ENCODE peak calls at places on chromosome 6, in nine cellular contexts. One of them, this sample, is unnamed.

GRCh38 chr6:147538821-147539220 is 30.3 kb downstream of the SAMD5 start:
- DNase-seq in lower lobe of right lung: no peak
- DNase-seq in hepatocyte: no peak
- DNase-seq in uterus: no peak
- DNase-seq in mammary epithelial cell: no peak
- DNase-seq in esophagus squamous epithelium: no peak
- DNase-seq in pancreas: no peak
- DNase-seq in psoas muscle: no peak
- DNase-seq in IMR-90: no peak
- DNase-seq in this sample: no peak

GRCh38 chr6:150099953-150100352 is 31.0 kb upstream of the ULBP3 start:
- DNase-seq in lower lobe of right lung: no peak
- DNase-seq in hepatocyte: no peak
- DNase-seq in uterus: no peak
- DNase-seq in mammary epithelial cell: no peak
- DNase-seq in esophagus squamous epithelium: no peak
- DNase-seq in pancreas: no peak
- DNase-seq in psoas muscle: no peak
- DNase-seq in IMR-90: no peak
- DNase-seq in this sample: no peak

GRCh38 chr6:35343092-35343834 is 905 bp downstream of the PPARD start:
- DNase-seq in lower lobe of right lung: peak
- DNase-seq in hepatocyte: no peak
- DNase-seq in uterus: peak
- DNase-seq in mammary epithelial cell: peak
- DNase-seq in esophagus squamous epithelium: no peak
- DNase-seq in pancreas: peak
- DNase-seq in psoas muscle: peak
- DNase-seq in IMR-90: peak
- DNase-seq in this sample: peak

GRCh38 chr6:9428416-9429172 is 986.3 kb downstream of the TFAP2A start:
- DNase-seq in lower lobe of right lung: no peak
- DNase-seq in hepatocyte: no peak
- DNase-seq in uterus: no peak
- DNase-seq in mammary epithelial cell: peak
- DNase-seq in esophagus squamous epithelium: no peak
- DNase-seq in pancreas: no peak
- DNase-seq in psoas muscle: no peak
- DNase-seq in IMR-90: peak
- DNase-seq in this sample: no peak

GRCh38 chr6:68054776-68055175 is 580.3 kb upstream of the ADGRB3 start:
- DNase-seq in lower lobe of right lung: no peak
- DNase-seq in hepatocyte: no peak
- DNase-seq in uterus: no peak
- DNase-seq in mammary epithelial cell: no peak
- DNase-seq in esophagus squamous epithelium: no peak
- DNase-seq in pancreas: no peak
- DNase-seq in psoas muscle: no peak
- DNase-seq in IMR-90: no peak
- DNase-seq in this sample: no peak

GRCh38 chr6:121849477-121849876 is 414.0 kb downstream of the GJA1 start:
- DNase-seq in lower lobe of right lung: no peak
- DNase-seq in hepatocyte: peak
- DNase-seq in uterus: peak
- DNase-seq in mammary epithelial cell: peak
- DNase-seq in esophagus squamous epithelium: no peak
- DNase-seq in pancreas: peak
- DNase-seq in psoas muscle: no peak
- DNase-seq in IMR-90: peak
- DNase-seq in this sample: peak

GRCh38 chr6:56541736-56542366 is 100.8 kb downstream of the DST start:
- DNase-seq in lower lobe of right lung: no peak
- DNase-seq in hepatocyte: no peak
- DNase-seq in uterus: no peak
- DNase-seq in mammary epithelial cell: no peak
- DNase-seq in esophagus squamous epithelium: no peak
- DNase-seq in pancreas: no peak
- DNase-seq in psoas muscle: no peak
- DNase-seq in IMR-90: no peak
- DNase-seq in this sample: no peak

GRCh38 chr6:83879746-83880145 is 20.3 kb downstream of the CYB5R4 start:
- DNase-seq in lower lobe of right lung: no peak
- DNase-seq in hepatocyte: no peak
- DNase-seq in uterus: no peak
- DNase-seq in mammary epithelial cell: no peak
- DNase-seq in esophagus squamous epithelium: no peak
- DNase-seq in pancreas: no peak
- DNase-seq in psoas muscle: no peak
- DNase-seq in IMR-90: no peak
- DNase-seq in this sample: no peak

GRCh38 chr6:168992696-168993185 is 260.9 kb downstream of the THBS2 start:
- DNase-seq in lower lobe of right lung: no peak
- DNase-seq in hepatocyte: no peak
- DNase-seq in uterus: no peak
- DNase-seq in mammary epithelial cell: no peak
- DNase-seq in esophagus squamous epithelium: no peak
- DNase-seq in pancreas: no peak
- DNase-seq in psoas muscle: no peak
- DNase-seq in IMR-90: no peak
- DNase-seq in this sample: no peak

GRCh38 chr6:165821754-165822153 is 158.7 kb upstream of the PDE10A start:
- DNase-seq in lower lobe of right lung: no peak
- DNase-seq in hepatocyte: no peak
- DNase-seq in uterus: no peak
- DNase-seq in mammary epithelial cell: no peak
- DNase-seq in esophagus squamous epithelium: no peak
- DNase-seq in pancreas: no peak
- DNase-seq in psoas muscle: no peak
- DNase-seq in IMR-90: peak
- DNase-seq in this sample: no peak

GRCh38 chr6:34241351-34242215 is 4.9 kb downstream of the HMGA1 start:
- DNase-seq in lower lobe of right lung: peak
- DNase-seq in hepatocyte: no peak
- DNase-seq in uterus: no peak
- DNase-seq in mammary epithelial cell: no peak
- DNase-seq in esophagus squamous epithelium: no peak
- DNase-seq in pancreas: no peak
- DNase-seq in psoas muscle: no peak
- DNase-seq in IMR-90: no peak
- DNase-seq in this sample: no peak

GRCh38 chr6:73854998-73855718 is 159.2 kb downstream of the CD109 start:
- DNase-seq in lower lobe of right lung: no peak
- DNase-seq in hepatocyte: peak
- DNase-seq in uterus: peak
- DNase-seq in mammary epithelial cell: peak
- DNase-seq in esophagus squamous epithelium: no peak
- DNase-seq in pancreas: no peak
- DNase-seq in psoas muscle: no peak
- DNase-seq in IMR-90: peak
- DNase-seq in this sample: no peak

GRCh38 chr6:156597130-156597529 is 180.0 kb upstream of the ARID1B start:
- DNase-seq in lower lobe of right lung: no peak
- DNase-seq in hepatocyte: no peak
- DNase-seq in uterus: no peak
- DNase-seq in mammary epithelial cell: no peak
- DNase-seq in esophagus squamous epithelium: no peak
- DNase-seq in pancreas: no peak
- DNase-seq in psoas muscle: no peak
- DNase-seq in IMR-90: no peak
- DNase-seq in this sample: no peak

DNA sequence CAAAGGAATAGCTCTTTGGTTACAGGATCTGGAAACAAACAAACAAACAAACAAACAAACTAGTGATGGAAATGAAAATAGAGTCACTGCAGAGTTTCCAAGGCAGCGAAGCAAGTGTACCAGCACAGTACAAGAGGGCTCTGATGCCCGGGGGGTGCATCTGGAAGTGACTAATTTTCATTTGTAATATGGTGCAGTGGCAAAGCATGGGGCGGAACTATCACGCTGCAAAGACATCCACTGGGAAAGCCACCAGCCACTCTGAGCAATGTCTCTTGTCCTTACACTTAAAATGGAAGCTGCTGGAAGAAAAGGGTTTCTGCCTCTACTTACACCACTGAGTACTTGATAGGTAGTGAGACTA is 44.4 kb upstream of the NEDD9 start:
- DNase-seq in lower lobe of right lung: no peak
- DNase-seq in hepatocyte: no peak
- DNase-seq in uterus: no peak
- DNase-seq in mammary epithelial cell: no peak
- DNase-seq in esophagus squamous epithelium: no peak
- DNase-seq in pancreas: no peak
- DNase-seq in psoas muscle: no peak
- DNase-seq in IMR-90: no peak
- DNase-seq in this sample: no peak
- H3K27ac ChIP-seq in lower lobe of right lung: peak
- H3K27ac ChIP-seq in hepatocyte: peak
- H3K27ac ChIP-seq in uterus: peak
- H3K27ac ChIP-seq in mammary epithelial cell: no peak
- H3K27ac ChIP-seq in esophagus squamous epithelium: no peak
- H3K27ac ChIP-seq in pancreas: no peak
- H3K27ac ChIP-seq in psoas muscle: no peak
- H3K27ac ChIP-seq in IMR-90: peak
- H3K27ac ChIP-seq in this sample: no peak

GRCh38 chr6:11388983-11389944 is 148.3 kb upstream of the TMEM170B start:
- DNase-seq in lower lobe of right lung: no peak
- DNase-seq in hepatocyte: no peak
- DNase-seq in uterus: no peak
- DNase-seq in mammary epithelial cell: no peak
- DNase-seq in esophagus squamous epithelium: no peak
- DNase-seq in pancreas: no peak
- DNase-seq in psoas muscle: no peak
- DNase-seq in IMR-90: no peak
- DNase-seq in this sample: no peak
- H3K27ac ChIP-seq in lower lobe of right lung: peak
- H3K27ac ChIP-seq in hepatocyte: peak
- H3K27ac ChIP-seq in uterus: peak
- H3K27ac ChIP-seq in mammary epithelial cell: no peak
- H3K27ac ChIP-seq in esophagus squamous epithelium: peak
- H3K27ac ChIP-seq in pancreas: no peak
- H3K27ac ChIP-seq in psoas muscle: peak
- H3K27ac ChIP-seq in IMR-90: no peak
- H3K27ac ChIP-seq in this sample: peak

GRCh38 chr6:98848539-98849210 is 14.3 kb downstream of the POU3F2 start:
- DNase-seq in lower lobe of right lung: no peak
- DNase-seq in hepatocyte: no peak
- DNase-seq in uterus: no peak
- DNase-seq in mammary epithelial cell: no peak
- DNase-seq in esophagus squamous epithelium: no peak
- DNase-seq in pancreas: no peak
- DNase-seq in psoas muscle: no peak
- DNase-seq in IMR-90: no peak
- DNase-seq in this sample: no peak

GRCh38 chr6:98845201-98846020 is 11.0 kb downstream of the POU3F2 start:
- DNase-seq in lower lobe of right lung: peak
- DNase-seq in hepatocyte: peak
- DNase-seq in uterus: peak
- DNase-seq in mammary epithelial cell: peak
- DNase-seq in esophagus squamous epithelium: no peak
- DNase-seq in pancreas: peak
- DNase-seq in psoas muscle: peak
- DNase-seq in IMR-90: peak
- DNase-seq in this sample: peak

GRCh38 chr6:98846021-98846380 is 11.6 kb downstream of the POU3F2 start:
- DNase-seq in lower lobe of right lung: no peak
- DNase-seq in hepatocyte: no peak
- DNase-seq in uterus: no peak
- DNase-seq in mammary epithelial cell: no peak
- DNase-seq in esophagus squamous epithelium: no peak
- DNase-seq in pancreas: no peak
- DNase-seq in psoas muscle: no peak
- DNase-seq in IMR-90: no peak
- DNase-seq in this sample: no peak

GRCh38 chr6:98847767-98848538 is 13.6 kb downstream of the POU3F2 start:
- DNase-seq in lower lobe of right lung: peak
- DNase-seq in hepatocyte: peak
- DNase-seq in uterus: no peak
- DNase-seq in mammary epithelial cell: no peak
- DNase-seq in esophagus squamous epithelium: no peak
- DNase-seq in pancreas: peak
- DNase-seq in psoas muscle: no peak
- DNase-seq in IMR-90: no peak
- DNase-seq in this sample: no peak

GRCh38 chr6:98847392-98847766 is 13.0 kb downstream of the POU3F2 start:
- DNase-seq in lower lobe of right lung: no peak
- DNase-seq in hepatocyte: no peak
- DNase-seq in uterus: no peak
- DNase-seq in mammary epithelial cell: no peak
- DNase-seq in esophagus squamous epithelium: no peak
- DNase-seq in pancreas: no peak
- DNase-seq in psoas muscle: no peak
- DNase-seq in IMR-90: no peak
- DNase-seq in this sample: no peak
- H3K27ac ChIP-seq in lower lobe of right lung: no peak
- H3K27ac ChIP-seq in hepatocyte: no peak
- H3K27ac ChIP-seq in uterus: no peak
- H3K27ac ChIP-seq in mammary epithelial cell: no peak
- H3K27ac ChIP-seq in esophagus squamous epithelium: no peak
- H3K27ac ChIP-seq in pancreas: no peak
- H3K27ac ChIP-seq in psoas muscle: no peak
- H3K27ac ChIP-seq in IMR-90: no peak
- H3K27ac ChIP-seq in this sample: no peak

GRCh38 chr6:107128577-107128976 is 13.3 kb upstream of the BEND3 start:
- DNase-seq in lower lobe of right lung: no peak
- DNase-seq in hepatocyte: no peak
- DNase-seq in uterus: no peak
- DNase-seq in mammary epithelial cell: no peak
- DNase-seq in esophagus squamous epithelium: no peak
- DNase-seq in pancreas: no peak
- DNase-seq in psoas muscle: no peak
- DNase-seq in IMR-90: no peak
- DNase-seq in this sample: no peak
- H3K27ac ChIP-seq in lower lobe of right lung: no peak
- H3K27ac ChIP-seq in hepatocyte: no peak
- H3K27ac ChIP-seq in uterus: no peak
- H3K27ac ChIP-seq in mammary epithelial cell: no peak
- H3K27ac ChIP-seq in esophagus squamous epithelium: no peak
- H3K27ac ChIP-seq in pancreas: no peak
- H3K27ac ChIP-seq in psoas muscle: no peak
- H3K27ac ChIP-seq in IMR-90: no peak
- H3K27ac ChIP-seq in this sample: no peak

GRCh38 chr6:41200296-41200900 is 551 bp downstream of the TREML2 start:
- DNase-seq in lower lobe of right lung: peak
- DNase-seq in hepatocyte: no peak
- DNase-seq in uterus: no peak
- DNase-seq in mammary epithelial cell: peak
- DNase-seq in esophagus squamous epithelium: no peak
- DNase-seq in pancreas: no peak
- DNase-seq in psoas muscle: no peak
- DNase-seq in IMR-90: no peak
- DNase-seq in this sample: no peak
- H3K27ac ChIP-seq in lower lobe of right lung: peak
- H3K27ac ChIP-seq in hepatocyte: peak
- H3K27ac ChIP-seq in uterus: no peak
- H3K27ac ChIP-seq in mammary epithelial cell: no peak
- H3K27ac ChIP-seq in esophagus squamous epithelium: peak
- H3K27ac ChIP-seq in pancreas: peak
- H3K27ac ChIP-seq in psoas muscle: no peak
- H3K27ac ChIP-seq in IMR-90: no peak
- H3K27ac ChIP-seq in this sample: no peak

This sample was measured in left ventricle myocardium inferior.